ENCODE peak calls at places on chromosomes 16 and 17, in four cellular contexts. O, E, H and B are unnamed samples.

GRCh38 chr17:41768682-41769288 is 17.7 kb downstream of the JUP start:
- DNase-seq in H (no peak), E (no peak), O (no peak), B (no peak)

GRCh38 chr16:88461291-88462269 is 8.5 kb downstream of the ZFPM1 start:
- DNase-seq in O (peak; percentile 37), H (no peak), E (no peak), B (peak; percentile 68)

GRCh38 chr16:12535535-12536411 is 267.9 kb downstream of the CPPED1 start:
- DNase-seq in H (no peak), E (peak; percentile 34), O (peak; percentile 19), B (no peak)

GRCh38 chr16:583815-584591 is 5.9 kb upstream of the RAB40C start:
- DNase-seq in H (no peak), E (no peak), O (no peak), B (no peak)

GRCh38 chr17:33438136-33438535 is 145.0 kb upstream of the ASIC2 start:
- DNase-seq in O (peak; percentile 63), H (no peak), E (no peak), B (no peak)

GRCh38 chr17:35981908-35982330 is 622 bp upstream of the CCL16 start:
- DNase-seq in E (peak; percentile 25), O (no peak), H (no peak), B (no peak)

GRCh38 chr17:42673885-42674754 is 2.7 kb downstream of the PLEKHH3 start:
- DNase-seq in H (no peak), E (peak; percentile 48), O (peak; percentile 77), B (peak; percentile 65)

GRCh38 chr17:67095803-67096202 is 51.4 kb downstream of the CACNG1 start:
- DNase-seq in O (peak; percentile 57), E (no peak), H (no peak), B (no peak)

GRCh38 chr16:72990003-72990521 is 57.9 kb downstream of the ZFHX3 start:
- DNase-seq in E (no peak), H (no peak), O (peak; percentile 78), B (peak; percentile 55)

GRCh38 chr17:63601439-63602371 is 1.0 kb downstream of the TACO1 start:
- DNase-seq in O (peak; percentile 12), H (no peak), E (no peak), B (no peak)

GRCh38 chr16:81767987-81768592 is 11.0 kb upstream of the PLCG2 start:
- DNase-seq in O (no peak), E (no peak), H (no peak), B (no peak)

GRCh38 chr17:1058423-1059130 is 61.6 kb downstream of the TIMM22 start:
- DNase-seq in E (peak; percentile 58), O (peak; percentile 55), H (no peak), B (no peak)

GRCh38 chr17:76437467-76438402 is 15.2 kb downstream of the UBE2O start:
- DNase-seq in H (no peak), O (no peak), E (no peak), B (no peak)

GRCh38 chr16:85584192-85584757 is 28.8 kb upstream of the GSE1 start:
- DNase-seq in O (no peak), H (no peak), E (no peak), B (no peak)

GRCh38 chr17:50865060-50865867 is 890 bp downstream of the TOB1 start:
- DNase-seq in E (peak; percentile 36), H (no peak), O (peak; percentile 44), B (peak; percentile 56)

GRCh38 chr17:41555105-41555887 is 16.6 kb downstream of the KRT9 start:
- DNase-seq in O (no peak), H (no peak), E (no peak), B (no peak)

GRCh38 chr17:4840893-4841242 is 7.7 kb downstream of the MINK1 start:
- DNase-seq in O (no peak), H (no peak), E (no peak), B (no peak)

GRCh38 chr17:45123930-45124796 is 8.2 kb downstream of the PLCD3 start:
- DNase-seq in E (no peak), H (no peak), O (peak; percentile 86), B (no peak)

GRCh38 chr16:3008749-3009088 is 4.0 kb upstream of the CLDN9 start:
- DNase-seq in O (no peak), H (no peak), E (no peak), B (no peak)

GRCh38 chr16:12724216-12724615 is 79.5 kb downstream of the CPPED1 start:
- DNase-seq in O (no peak), E (no peak), H (no peak), B (no peak)

GRCh38 chr16:72112452-72112792 is 18.8 kb downstream of the DHX38 start:
- DNase-seq in O (no peak), H (no peak), E (no peak), B (peak; percentile 13)

DNA sequence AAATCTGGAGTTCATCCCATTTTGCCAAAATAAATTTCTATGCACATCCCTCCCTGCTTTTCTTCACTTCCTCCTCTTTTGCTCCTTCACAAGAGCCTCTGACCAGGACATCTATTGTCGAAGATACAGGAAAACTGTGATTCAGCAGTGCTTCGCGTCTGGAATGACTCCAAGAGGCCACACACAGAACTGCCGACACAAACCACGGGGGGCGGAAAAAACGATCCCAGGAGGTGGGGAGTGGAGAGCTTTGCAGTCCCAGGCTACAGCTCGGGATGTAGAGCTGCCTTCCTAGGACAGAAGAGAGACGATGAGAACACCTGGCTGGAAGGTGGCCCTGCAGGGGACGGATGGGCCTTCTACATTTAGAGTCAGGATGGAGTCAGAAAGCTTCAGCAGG is 102.8 kb downstream of the XYLT1 start:
- DNase-seq in H (no peak), O (peak; percentile 60), E (peak; percentile 55), B (peak; percentile 72)
- TF ChIP-seq CTCF in H (peak; percentile 41), O (peak; percentile 17), E (no peak), B (no peak)

GRCh38 chr16:89489040-89489721 is 1.2 kb downstream of the ANKRD11 start:
- DNase-seq in O (peak; percentile 98), E (peak; percentile 68), H (peak; percentile 87), B (peak; percentile 89)
- TF ChIP-seq CTCF in O (peak; percentile 25), E (no peak), H (peak; percentile 16), B (no peak)

DNA sequence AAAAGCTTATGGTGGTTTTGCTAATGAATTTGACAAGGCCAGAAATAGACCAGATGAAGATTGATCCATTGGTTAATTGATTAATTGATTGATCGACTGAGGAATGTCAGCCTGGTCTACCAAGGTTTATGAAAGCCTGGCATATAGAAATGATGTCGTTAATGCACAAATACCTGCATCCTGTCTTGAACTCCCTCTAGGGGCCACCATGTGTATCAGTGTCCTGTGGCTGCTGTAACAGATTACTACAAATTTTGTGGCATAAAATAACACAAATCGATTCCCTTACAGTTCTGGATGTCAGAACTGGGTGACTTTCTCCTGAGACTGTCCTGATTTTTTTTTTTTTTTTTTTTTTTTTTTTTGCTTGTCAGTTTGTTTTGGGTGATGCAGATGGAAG is 553.2 kb downstream of the MAF start:
- DNase-seq in E (no peak), H (no peak), O (no peak), B (no peak)
- TF ChIP-seq CTCF in E (peak; percentile 46), H (no peak), O (no peak), B (peak; percentile 30)

DNA sequence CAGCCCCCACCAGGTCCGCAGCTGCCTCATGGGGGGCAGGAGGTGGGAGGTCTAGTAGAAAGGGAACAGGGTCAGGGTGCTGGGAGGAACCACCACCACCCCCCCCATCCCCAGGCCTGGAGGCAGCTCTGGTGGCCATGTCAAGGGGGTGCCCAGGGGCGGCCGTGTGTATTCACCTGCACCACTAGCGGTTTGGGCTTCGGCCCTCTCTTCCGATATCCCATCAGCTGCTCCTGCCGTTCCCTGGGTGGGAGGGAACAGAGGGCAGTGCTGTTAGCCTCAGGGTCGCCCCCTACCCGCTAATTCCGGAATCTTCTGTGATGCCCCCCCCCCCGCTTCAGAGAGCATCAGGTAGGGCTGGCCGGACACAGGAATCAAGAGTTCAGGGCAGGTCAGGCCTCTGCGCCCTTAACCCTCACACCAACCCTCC is 3.8 kb downstream of the CBX4 start:
- DNase-seq in O (no peak), E (no peak), H (no peak), B (no peak)
- TF ChIP-seq CTCF in O (no peak), E (no peak), H (no peak), B (no peak)

GRCh38 chr16:29777576-29778360 is at the start of gene ZG16:
- DNase-seq in E (no peak), H (no peak), O (no peak), B (no peak)
- TF ChIP-seq CTCF in E (no peak), H (no peak), O (no peak), B (no peak)

GRCh38 chr17:80845863-80846671 is 145.6 kb upstream of the CHMP6 start:
- DNase-seq in O (no peak), E (no peak), H (no peak), B (no peak)
- TF ChIP-seq CTCF in O (no peak), E (no peak), H (no peak), B (no peak)